ENCODE peak calls at places on chromosomes 1 and 21, in ten cellular contexts. One of them, this sample, is unnamed.
A peak's percentile ranks its signal among the peaks of the same experiment; 100 is the strongest.

GRCh38 chr1:115830963-115831362 is 10.0 kb downstream of the NHLH2 start:
- DNase-seq in hepatocyte: no peak
- DNase-seq in osteocyte: no peak
- DNase-seq in fibroblast of lung: no peak
- DNase-seq in adrenal gland: no peak
- DNase-seq in right lobe of liver: no peak
- DNase-seq in HFF-Myc: no peak
- DNase-seq in AG10803: no peak
- DNase-seq in heart left ventricle: no peak
- DNase-seq in ascending aorta: no peak
- DNase-seq in this sample: no peak

GRCh38 chr1:156492591-156493080 is 7.9 kb downstream of the MEF2D start:
- DNase-seq in HFF-Myc: no peak
- DNase-seq in AG10803: no peak
- DNase-seq in heart left ventricle: no peak
- DNase-seq in hepatocyte: no peak
- DNase-seq in fibroblast of lung: no peak
- DNase-seq in adrenal gland: peak; percentile 69
- DNase-seq in ascending aorta: no peak
- DNase-seq in osteocyte: no peak
- DNase-seq in right lobe of liver: no peak
- DNase-seq in this sample: no peak

GRCh38 chr21:31526040-31526439 is 133.5 kb upstream of the SOD1 start:
- DNase-seq in osteocyte: peak; percentile 89
- DNase-seq in adrenal gland: no peak
- DNase-seq in hepatocyte: no peak
- DNase-seq in heart left ventricle: no peak
- DNase-seq in fibroblast of lung: no peak
- DNase-seq in ascending aorta: no peak
- DNase-seq in AG10803: no peak
- DNase-seq in HFF-Myc: no peak
- DNase-seq in right lobe of liver: no peak
- DNase-seq in this sample: no peak

GRCh38 chr21:45138199-45139002 is 64.0 kb downstream of the ADARB1 start:
- DNase-seq in ascending aorta: no peak
- DNase-seq in osteocyte: no peak
- DNase-seq in fibroblast of lung: peak; percentile 49
- DNase-seq in hepatocyte: peak; percentile 84
- DNase-seq in AG10803: peak; percentile 61
- DNase-seq in HFF-Myc: peak; percentile 31
- DNase-seq in heart left ventricle: peak; percentile 60
- DNase-seq in adrenal gland: peak; percentile 79
- DNase-seq in right lobe of liver: peak; percentile 70
- DNase-seq in this sample: no peak

GRCh38 chr1:62508187-62508758 is 71.4 kb downstream of the USP1 start:
- DNase-seq in HFF-Myc: peak; percentile 12
- DNase-seq in osteocyte: no peak
- DNase-seq in fibroblast of lung: peak; percentile 42
- DNase-seq in heart left ventricle: no peak
- DNase-seq in hepatocyte: peak; percentile 54
- DNase-seq in AG10803: peak; percentile 59
- DNase-seq in ascending aorta: no peak
- DNase-seq in right lobe of liver: no peak
- DNase-seq in adrenal gland: peak; percentile 35
- DNase-seq in this sample: no peak

GRCh38 chr1:115771094-115771846 is 2.8 kb upstream of the CASQ2 start:
- DNase-seq in adrenal gland: no peak
- DNase-seq in right lobe of liver: no peak
- DNase-seq in AG10803: no peak
- DNase-seq in hepatocyte: peak; percentile 30
- DNase-seq in heart left ventricle: no peak
- DNase-seq in HFF-Myc: no peak
- DNase-seq in ascending aorta: no peak
- DNase-seq in fibroblast of lung: peak; percentile 20
- DNase-seq in osteocyte: no peak
- DNase-seq in this sample: no peak

GRCh38 chr1:76862447-76862846 is 4.8 kb upstream of the ST6GALNAC5 start:
- DNase-seq in heart left ventricle: no peak
- DNase-seq in hepatocyte: no peak
- DNase-seq in adrenal gland: no peak
- DNase-seq in ascending aorta: no peak
- DNase-seq in fibroblast of lung: peak; percentile 91
- DNase-seq in osteocyte: no peak
- DNase-seq in right lobe of liver: no peak
- DNase-seq in AG10803: peak; percentile 90
- DNase-seq in HFF-Myc: no peak
- DNase-seq in this sample: no peak

GRCh38 chr21:34843562-34843961 is 174.8 kb downstream of the CLIC6 start:
- DNase-seq in heart left ventricle: no peak
- DNase-seq in AG10803: no peak
- DNase-seq in osteocyte: no peak
- DNase-seq in ascending aorta: no peak
- DNase-seq in fibroblast of lung: no peak
- DNase-seq in hepatocyte: no peak
- DNase-seq in adrenal gland: no peak
- DNase-seq in right lobe of liver: no peak
- DNase-seq in HFF-Myc: no peak
- DNase-seq in this sample: no peak

GRCh38 chr1:53683986-53684740 is 54.8 kb downstream of the GLIS1 start:
- DNase-seq in adrenal gland: no peak
- DNase-seq in ascending aorta: no peak
- DNase-seq in AG10803: no peak
- DNase-seq in osteocyte: no peak
- DNase-seq in hepatocyte: no peak
- DNase-seq in heart left ventricle: no peak
- DNase-seq in right lobe of liver: no peak
- DNase-seq in fibroblast of lung: no peak
- DNase-seq in HFF-Myc: no peak
- DNase-seq in this sample: no peak

GRCh38 chr1:53682881-53683280 is 56.1 kb downstream of the GLIS1 start:
- DNase-seq in hepatocyte: no peak
- DNase-seq in right lobe of liver: no peak
- DNase-seq in ascending aorta: no peak
- DNase-seq in HFF-Myc: no peak
- DNase-seq in osteocyte: no peak
- DNase-seq in fibroblast of lung: no peak
- DNase-seq in AG10803: no peak
- DNase-seq in adrenal gland: no peak
- DNase-seq in heart left ventricle: no peak
- DNase-seq in this sample: no peak

GRCh38 chr1:53680868-53681267 is 58.1 kb downstream of the GLIS1 start:
- DNase-seq in osteocyte: no peak
- DNase-seq in HFF-Myc: no peak
- DNase-seq in AG10803: no peak
- DNase-seq in ascending aorta: no peak
- DNase-seq in adrenal gland: no peak
- DNase-seq in hepatocyte: no peak
- DNase-seq in right lobe of liver: no peak
- DNase-seq in heart left ventricle: no peak
- DNase-seq in fibroblast of lung: no peak
- DNase-seq in this sample: no peak

GRCh38 chr1:53681647-53682368 is 57.2 kb downstream of the GLIS1 start:
- DNase-seq in adrenal gland: peak; percentile 21
- DNase-seq in right lobe of liver: peak; percentile 48
- DNase-seq in ascending aorta: no peak
- DNase-seq in AG10803: no peak
- DNase-seq in heart left ventricle: peak; percentile 40
- DNase-seq in HFF-Myc: no peak
- DNase-seq in fibroblast of lung: peak; percentile 22
- DNase-seq in osteocyte: no peak
- DNase-seq in hepatocyte: peak; percentile 87
- DNase-seq in this sample: no peak

DNA sequence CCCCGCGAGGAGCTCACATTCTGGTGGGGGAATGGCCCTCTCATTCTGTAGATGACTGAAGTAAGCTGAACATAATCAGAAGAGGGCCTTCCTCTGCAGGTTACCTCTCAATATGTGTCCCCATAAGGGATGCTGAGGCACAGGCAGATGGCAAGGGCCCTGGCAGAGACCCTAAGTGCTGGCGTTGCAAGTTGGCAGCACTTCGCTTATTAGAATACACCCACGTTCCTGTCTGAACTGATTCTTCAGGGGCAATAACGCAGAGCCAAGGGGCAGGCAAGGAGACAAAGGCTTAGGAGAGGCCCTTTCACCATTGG is 56.6 kb downstream of the GLIS1 start:
- DNase-seq in ascending aorta: no peak
- DNase-seq in hepatocyte: no peak
- DNase-seq in osteocyte: no peak
- DNase-seq in heart left ventricle: no peak
- DNase-seq in fibroblast of lung: no peak
- DNase-seq in right lobe of liver: no peak
- DNase-seq in AG10803: no peak
- DNase-seq in HFF-Myc: no peak
- DNase-seq in adrenal gland: no peak
- DNase-seq in this sample: no peak
- TF ChIP-seq CTCF in ascending aorta: no peak
- TF ChIP-seq CTCF in hepatocyte: peak; percentile 15
- TF ChIP-seq CTCF in osteocyte: no peak
- TF ChIP-seq CTCF in heart left ventricle: no peak
- TF ChIP-seq CTCF in fibroblast of lung: no peak
- TF ChIP-seq CTCF in right lobe of liver: no peak
- TF ChIP-seq CTCF in AG10803: no peak
- TF ChIP-seq CTCF in HFF-Myc: no peak
- TF ChIP-seq CTCF in adrenal gland: no peak
- TF ChIP-seq CTCF in this sample: peak; percentile 47

DNA sequence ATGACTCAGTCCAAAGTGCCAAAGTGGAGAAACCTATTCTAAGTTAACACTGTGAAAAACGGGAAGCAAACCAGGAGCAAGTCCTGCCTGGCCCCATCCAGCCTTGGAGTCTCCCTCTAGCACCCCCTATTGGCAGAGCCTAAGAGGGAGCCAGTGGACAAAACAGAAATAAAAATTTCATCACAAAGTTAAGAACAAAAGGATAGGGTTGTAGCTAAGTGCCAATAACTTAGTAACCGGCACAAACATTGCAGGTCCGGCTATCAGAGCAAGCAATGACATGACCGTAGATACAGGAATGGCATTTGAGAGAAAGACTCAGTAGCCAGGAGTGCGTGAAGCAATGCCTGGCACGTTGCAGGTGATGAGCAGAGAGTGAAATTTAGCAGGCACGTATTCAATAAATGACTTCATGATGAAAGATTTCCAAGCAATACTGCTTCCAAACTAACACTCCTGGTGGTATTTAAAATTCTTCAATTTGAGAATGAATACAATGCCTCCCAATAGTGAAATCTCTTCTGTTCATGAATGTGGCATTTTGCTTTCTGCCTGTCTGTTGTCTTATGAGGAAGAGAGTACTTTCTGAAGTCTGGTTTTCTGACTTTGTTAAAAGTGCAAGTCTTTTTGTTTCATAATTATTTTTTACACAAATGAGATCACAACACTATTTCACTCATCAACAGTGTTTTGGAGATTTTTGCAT is 391.0 kb downstream of the OMA1 start:
- DNase-seq in heart left ventricle: peak; percentile 30
- DNase-seq in hepatocyte: peak; percentile 33
- DNase-seq in HFF-Myc: no peak
- DNase-seq in AG10803: peak; percentile 1
- DNase-seq in fibroblast of lung: no peak
- DNase-seq in right lobe of liver: peak; percentile 51
- DNase-seq in adrenal gland: peak; percentile 18
- DNase-seq in ascending aorta: no peak
- DNase-seq in osteocyte: no peak
- DNase-seq in this sample: no peak
- TF ChIP-seq CTCF in heart left ventricle: peak; percentile 67
- TF ChIP-seq CTCF in hepatocyte: peak; percentile 40
- TF ChIP-seq CTCF in HFF-Myc: peak; percentile 70
- TF ChIP-seq CTCF in AG10803: peak; percentile 40
- TF ChIP-seq CTCF in fibroblast of lung: no peak
- TF ChIP-seq CTCF in right lobe of liver: peak; percentile 34
- TF ChIP-seq CTCF in adrenal gland: no peak
- TF ChIP-seq CTCF in ascending aorta: no peak
- TF ChIP-seq CTCF in osteocyte: peak; percentile 23
- TF ChIP-seq CTCF in this sample: peak; percentile 40

DNA sequence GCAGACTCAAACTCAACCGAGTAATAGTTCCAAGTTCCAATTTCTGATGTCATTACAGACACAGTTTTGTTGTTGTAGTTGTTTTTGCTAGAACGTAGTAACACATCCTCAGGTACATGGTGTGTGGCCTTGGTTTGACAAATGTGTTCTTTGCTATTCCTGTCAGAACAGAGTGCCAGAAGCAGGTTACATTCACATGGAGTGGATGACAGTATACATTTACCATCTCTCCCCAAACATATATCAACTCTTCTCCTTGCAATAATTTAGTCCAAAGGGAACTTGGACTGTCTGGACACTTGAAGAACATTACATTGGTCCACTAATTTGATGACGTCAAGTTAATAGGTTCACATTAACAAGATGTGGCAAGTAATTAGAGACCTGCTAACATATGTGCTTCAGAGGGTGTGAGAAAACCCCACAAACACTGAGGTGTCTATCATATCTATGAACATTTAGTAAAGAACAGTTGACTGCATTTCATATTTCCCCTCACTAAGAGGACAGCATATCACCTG is 44.6 kb upstream of the ZBTB18 start:
- DNase-seq in fibroblast of lung: no peak
- DNase-seq in hepatocyte: no peak
- DNase-seq in HFF-Myc: no peak
- DNase-seq in adrenal gland: no peak
- DNase-seq in right lobe of liver: no peak
- DNase-seq in ascending aorta: no peak
- DNase-seq in osteocyte: no peak
- DNase-seq in heart left ventricle: no peak
- DNase-seq in AG10803: no peak
- DNase-seq in this sample: no peak
- TF ChIP-seq CTCF in fibroblast of lung: no peak
- TF ChIP-seq CTCF in hepatocyte: no peak
- TF ChIP-seq CTCF in HFF-Myc: no peak
- TF ChIP-seq CTCF in adrenal gland: no peak
- TF ChIP-seq CTCF in right lobe of liver: no peak
- TF ChIP-seq CTCF in ascending aorta: no peak
- TF ChIP-seq CTCF in osteocyte: no peak
- TF ChIP-seq CTCF in heart left ventricle: no peak
- TF ChIP-seq CTCF in AG10803: no peak
- TF ChIP-seq CTCF in this sample: no peak

DNA sequence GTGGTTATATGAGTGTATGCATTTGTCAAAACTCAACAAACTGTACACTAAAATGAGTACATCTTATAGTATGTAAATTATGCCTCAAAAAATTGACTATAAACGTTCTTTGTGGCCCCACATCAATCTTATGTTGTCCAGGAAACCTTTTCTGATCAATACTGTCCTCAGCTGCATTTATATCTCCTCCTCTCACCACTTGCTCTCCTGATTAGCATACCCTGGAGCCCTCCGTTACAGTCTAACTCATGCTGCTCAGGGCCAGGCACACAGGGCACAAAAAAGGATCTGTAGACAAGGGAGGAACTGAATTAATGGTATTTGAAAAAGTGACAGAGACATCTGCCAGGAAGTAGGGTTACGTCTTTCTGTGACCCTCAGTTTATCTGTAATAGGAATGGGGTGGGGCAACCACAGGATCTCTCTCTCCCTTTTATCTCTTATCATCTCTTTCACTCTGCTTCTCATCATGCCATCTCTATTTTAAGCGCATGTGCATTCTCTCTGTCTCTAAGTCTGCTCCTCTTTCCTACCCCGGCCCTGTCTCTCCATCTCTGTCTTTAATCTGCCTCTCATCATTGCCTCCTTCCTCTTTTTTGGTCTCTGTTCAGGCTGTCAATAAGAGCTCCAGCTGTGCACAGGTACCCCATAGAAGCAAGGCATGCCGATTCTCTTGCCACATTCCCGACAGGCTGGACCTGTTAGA is 7.1 kb upstream of the TAL1 start:
- DNase-seq in heart left ventricle: no peak
- DNase-seq in hepatocyte: no peak
- DNase-seq in ascending aorta: no peak
- DNase-seq in right lobe of liver: no peak
- DNase-seq in osteocyte: no peak
- DNase-seq in adrenal gland: no peak
- DNase-seq in HFF-Myc: no peak
- DNase-seq in fibroblast of lung: no peak
- DNase-seq in AG10803: no peak
- DNase-seq in this sample: no peak
- TF ChIP-seq CTCF in heart left ventricle: no peak
- TF ChIP-seq CTCF in hepatocyte: no peak
- TF ChIP-seq CTCF in ascending aorta: no peak
- TF ChIP-seq CTCF in right lobe of liver: no peak
- TF ChIP-seq CTCF in osteocyte: no peak
- TF ChIP-seq CTCF in adrenal gland: no peak
- TF ChIP-seq CTCF in HFF-Myc: no peak
- TF ChIP-seq CTCF in fibroblast of lung: no peak
- TF ChIP-seq CTCF in AG10803: no peak
- TF ChIP-seq CTCF in this sample: no peak